ENCODE peak calls at places on chromosomes 5 and 9, in six cellular contexts. C is astrocyte; E is effector memory CD4-positive, alpha-beta T cell; J is heart left ventricle; R is CD4-positive, alpha-beta memory T cell; X is Panc1. H is an unnamed sample. For H3K9me3, the result is how much of the 10 kb centered on the place peaks cover.

GRCh38 chr5:54902817-54903473 is 82.4 kb downstream of the ESM1 start:
- DNase-seq in R (peak), E (no peak), X (no peak), J (no peak), C (peak), H (no peak)

GRCh38 chr9:130972957-130973685 is 34.1 kb upstream of the FIBCD1 start:
- DNase-seq in C (no peak), R (no peak), E (no peak), J (peak), X (no peak), H (no peak)

GRCh38 chr5:132391247-132391646 is 21.7 kb downstream of the SLC22A5 start:
- DNase-seq in X (no peak), R (no peak), C (no peak), E (no peak), J (no peak), H (no peak)

GRCh38 chr5:178308541-178309092 is 76.0 kb upstream of the PHYKPL start:
- DNase-seq in X (no peak), E (no peak), C (no peak), R (no peak), J (no peak), H (no peak)

GRCh38 chr5:82092-82491 is 9.9 kb upstream of the PLEKHG4B start:
- DNase-seq in X (no peak), E (no peak), J (no peak), C (peak), R (no peak), H (no peak)

GRCh38 chr5:107535849-107536248 is 134.9 kb downstream of the EFNA5 start:
- DNase-seq in J (no peak), X (no peak), E (no peak), C (no peak), R (no peak), H (no peak)

GRCh38 chr5:66710557-66710956 is 114.4 kb downstream of the MAST4 start:
- DNase-seq in X (no peak), E (no peak), C (peak), R (no peak), J (no peak), H (peak)

GRCh38 chr9:124045076-124045829 is 33.7 kb downstream of the LHX2 start:
- DNase-seq in C (no peak), X (no peak), R (no peak), J (peak), E (no peak), H (no peak)

GRCh38 chr9:91711755-91712591 is 238.1 kb downstream of the ROR2 start:
- DNase-seq in E (peak), J (no peak), X (no peak), C (peak), R (peak), H (peak)

GRCh38 chr5:150540615-150541396 is 32.9 kb downstream of the NDST1 start:
- DNase-seq in C (peak), R (no peak), X (no peak), J (no peak), E (no peak), H (peak)

GRCh38 chr5:80656425-80656824 is 1.6 kb upstream of the DHFR start:
- DNase-seq in J (no peak), X (no peak), C (peak), E (no peak), R (no peak), H (no peak)

GRCh38 chr9:124000784-124001444 is 10.7 kb upstream of the LHX2 start:
- DNase-seq in R (no peak), J (no peak), X (no peak), C (no peak), E (no peak), H (no peak)

GRCh38 chr5:1095302-1096016 is 16.4 kb downstream of the SLC12A7 start:
- DNase-seq in R (no peak), X (no peak), C (no peak), E (no peak), J (no peak), H (no peak)

GRCh38 chr9:135992486-135993408 is 31.6 kb upstream of the UBAC1 start:
- DNase-seq in X (no peak), J (peak), E (no peak), C (peak), R (peak), H (peak)

GRCh38 chr5:10288600-10289213 is 19.0 kb downstream of the CMBL start:
- DNase-seq in J (peak), E (no peak), R (peak), X (no peak), C (no peak), H (peak)

GRCh38 chr9:126956929-126957686 is 42.5 kb downstream of the RALGPS1 start:
- DNase-seq in J (no peak), C (peak), X (no peak), R (no peak), E (no peak), H (peak)

GRCh38 chr5:89230178-89230577 is 347.2 kb upstream of the MEF2C start:
- DNase-seq in R (no peak), E (no peak), J (no peak), X (no peak), C (no peak), H (no peak)

GRCh38 chr9:120710110-120710981 is 3.9 kb downstream of the MEGF9 start:
- DNase-seq in X (no peak), R (peak), E (no peak), C (peak), J (no peak), H (peak)

GRCh38 chr9:91182429-91182828 is 179.3 kb downstream of the AUH start:
- DNase-seq in X (no peak), R (no peak), E (no peak), J (no peak), C (no peak), H (no peak)

GRCh38 chr9:34522091-34522887 is 501 bp downstream of the ENHO start:
- DNase-seq in X (no peak), R (peak), J (no peak), E (no peak), C (no peak), H (no peak)

GRCh38 chr9:13388157-13388556 is 108.7 kb upstream of the MPDZ start:
- DNase-seq in J (no peak), C (peak), R (no peak), E (no peak), X (no peak), H (peak)

GRCh38 chr9:73866451-73866850 is 630.7 kb upstream of the RORB start:
- DNase-seq in E (no peak), X (no peak), R (no peak), J (no peak), C (no peak), H (no peak)

GRCh38 chr5:146111409-146111808 is 6.0 kb upstream of the PLAC8L1 start:
- DNase-seq in J (no peak), C (no peak), E (no peak), R (no peak), X (no peak), H (no peak)

GRCh38 chr5:83527191-83527590 is 55.6 kb downstream of the VCAN start:
- DNase-seq in J (no peak), C (no peak), R (no peak), E (no peak), X (no peak), H (no peak)

GRCh38 chr5:140468188-140468587 is 66.6 kb downstream of the ANKHD1 start:
- DNase-seq in J (no peak), R (no peak), X (no peak), C (peak), E (no peak), H (no peak)

GRCh38 chr9:125238127-125238914 is 2.8 kb downstream of the HSPA5 start:
- DNase-seq in R (no peak), J (no peak), X (no peak), C (no peak), E (no peak), H (no peak)
- H3K4me3 ChIP-seq in R (no peak), J (peak), X (peak), C (peak), E (peak), H (peak)

GRCh38 chr5:4036861-4037260 is 441.2 kb downstream of the IRX1 start:
- DNase-seq in J (no peak), C (no peak), R (no peak), E (no peak), X (no peak), H (no peak)

GRCh38 chr5:4043135-4043534 is 447.5 kb downstream of the IRX1 start:
- DNase-seq in R (no peak), E (no peak), J (no peak), C (no peak), X (no peak), H (no peak)

GRCh38 chr5:4044881-4045280 is 449.2 kb downstream of the IRX1 start:
- DNase-seq in E (no peak), C (no peak), J (no peak), R (no peak), X (no peak), H (no peak)

GRCh38 chr5:4038994-4039393 is 443.4 kb downstream of the IRX1 start:
- DNase-seq in E (no peak), C (no peak), X (no peak), R (no peak), J (no peak), H (no peak)

DNA sequence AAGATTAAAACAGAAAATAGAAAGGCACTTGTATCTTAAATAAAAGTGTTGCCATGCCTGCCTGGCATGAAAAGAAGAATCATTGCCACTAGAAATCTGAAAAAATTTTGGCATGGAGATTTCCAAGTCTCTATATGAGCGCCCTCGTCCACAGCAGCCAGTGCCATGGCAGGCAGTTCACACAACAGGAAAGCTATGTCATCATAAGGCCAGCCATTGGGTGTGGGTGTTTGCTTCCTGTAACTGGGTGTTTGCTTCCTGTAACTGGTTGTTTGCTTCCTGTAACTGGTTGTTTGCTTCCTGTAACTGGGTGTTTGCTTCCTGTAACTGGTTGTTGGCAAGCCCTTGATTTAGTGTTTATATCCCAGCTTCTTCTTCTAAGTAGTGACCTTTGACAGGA is 446.7 kb downstream of the IRX1 start:
- DNase-seq in C (no peak), R (no peak), X (no peak), J (no peak), E (no peak), H (no peak)
- H3K9me3 ChIP-seq in C (under half), R (under half), X (under half), J (under half), E (under half), H (under half)

DNA sequence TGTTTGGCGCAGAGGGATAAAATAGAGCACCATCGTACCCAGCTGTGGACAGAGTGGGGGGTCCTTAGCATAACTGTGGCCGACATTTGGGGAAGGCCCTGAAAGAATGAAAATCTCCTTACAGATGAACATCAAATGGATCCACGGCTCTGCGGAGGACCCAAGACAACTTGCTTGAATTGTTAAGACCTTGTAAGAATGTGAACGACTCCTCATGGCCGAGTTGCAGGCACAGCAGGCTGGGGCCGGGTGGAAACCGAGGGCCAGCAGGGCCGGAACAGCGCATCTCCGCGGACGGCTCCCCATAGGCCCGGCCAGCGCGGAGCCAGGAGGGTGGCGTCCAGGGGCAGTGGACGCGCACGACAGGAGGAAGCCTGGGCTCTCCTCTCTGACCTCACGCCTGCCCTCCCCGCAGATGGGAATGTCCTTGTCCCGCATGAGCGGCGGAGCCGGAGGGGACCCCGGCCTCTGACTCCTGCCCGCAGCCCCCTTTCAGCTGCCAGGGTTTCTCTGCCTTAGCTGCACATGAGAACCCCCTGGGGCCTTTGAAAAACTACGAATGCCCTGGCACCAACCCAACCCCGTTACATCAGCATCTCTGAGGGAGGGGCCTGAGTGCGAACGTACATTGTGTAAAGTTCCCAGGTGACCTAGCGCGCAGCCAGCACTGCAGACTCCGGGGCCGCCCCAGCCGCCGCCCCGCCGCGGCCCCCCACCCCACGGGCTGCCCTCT is 36.2 kb upstream of the PTCH1 start:
- DNase-seq in C (no peak), X (no peak), E (no peak), J (no peak), R (no peak), H (no peak)
- H3K4me3 ChIP-seq in C (peak), X (no peak), E (no peak), J (peak), R (no peak), H (no peak)

GRCh38 chr5:171311698-171312083 is 2.6 kb downstream of the TLX3 start:
- DNase-seq in C (no peak), R (no peak), E (no peak), X (no peak), J (no peak), H (no peak)

GRCh38 chr5:171312129-171312819 is 3.2 kb downstream of the TLX3 start:
- DNase-seq in R (no peak), J (no peak), X (no peak), C (no peak), E (no peak), H (no peak)

GRCh38 chr5:171310334-171310815 is 1.3 kb downstream of the TLX3 start:
- DNase-seq in C (no peak), X (no peak), E (no peak), R (no peak), J (no peak), H (no peak)

GRCh38 chr5:171309526-171310333 is 682 bp downstream of the TLX3 start:
- DNase-seq in C (no peak), X (no peak), J (no peak), R (no peak), E (no peak), H (no peak)

GRCh38 chr5:171310816-171311697 is 2.0 kb downstream of the TLX3 start:
- DNase-seq in E (no peak), C (no peak), R (no peak), J (no peak), X (no peak), H (peak)
- H3K9me3 ChIP-seq in E (under half), C (under half), R (under half), J (under half), X (under half), H (under half)

DNA sequence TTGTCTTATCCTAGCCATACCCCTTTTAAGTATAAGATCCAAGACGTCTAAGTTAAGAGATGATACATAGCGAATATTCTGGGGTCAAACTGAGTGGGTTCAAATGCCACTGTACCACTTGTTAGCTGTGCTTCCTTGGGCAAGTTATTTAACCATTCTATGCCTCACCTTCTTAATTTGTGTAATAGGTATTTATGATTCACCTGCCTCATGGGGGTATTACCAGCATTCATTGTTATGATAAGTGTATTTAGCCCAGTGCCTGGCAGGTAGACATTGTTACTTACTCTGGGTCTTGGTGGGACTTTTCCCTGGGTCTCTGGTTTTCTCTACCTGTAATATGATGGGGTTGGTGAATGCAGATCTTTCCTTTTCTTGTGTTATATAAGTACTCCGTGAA is 3.8 kb downstream of the LARP1 start:
- DNase-seq in J (no peak), X (no peak), R (no peak), C (no peak), E (no peak), H (no peak)
- H3K4me3 ChIP-seq in J (no peak), X (no peak), R (no peak), C (peak), E (no peak), H (peak)

DNA sequence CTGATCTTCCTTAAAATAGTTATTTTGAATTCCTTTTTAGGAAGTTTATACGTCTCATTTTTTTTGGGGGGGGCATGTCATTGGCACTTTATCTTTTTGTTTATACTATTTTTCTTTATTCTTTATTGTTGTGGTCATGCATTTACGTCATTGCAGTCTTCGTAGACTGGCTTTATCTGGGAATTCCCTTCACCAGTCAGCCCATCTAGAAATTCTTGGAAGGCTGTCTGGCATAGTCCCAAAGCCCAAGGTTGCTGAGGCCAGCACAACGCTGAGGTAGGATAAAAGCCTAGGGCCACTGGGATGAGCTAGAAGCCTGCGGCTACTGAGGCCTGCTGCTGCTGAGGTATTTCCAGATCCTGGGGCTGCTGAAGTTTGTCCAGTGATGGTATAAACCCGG is 121.5 kb downstream of the ISOC1 start:
- DNase-seq in R (no peak), C (no peak), X (no peak), J (peak), E (no peak), H (no peak)
- H3K9me3 ChIP-seq in R (under half), C (under half), X (under half), J (under half), E (under half), H (under half)

DNA sequence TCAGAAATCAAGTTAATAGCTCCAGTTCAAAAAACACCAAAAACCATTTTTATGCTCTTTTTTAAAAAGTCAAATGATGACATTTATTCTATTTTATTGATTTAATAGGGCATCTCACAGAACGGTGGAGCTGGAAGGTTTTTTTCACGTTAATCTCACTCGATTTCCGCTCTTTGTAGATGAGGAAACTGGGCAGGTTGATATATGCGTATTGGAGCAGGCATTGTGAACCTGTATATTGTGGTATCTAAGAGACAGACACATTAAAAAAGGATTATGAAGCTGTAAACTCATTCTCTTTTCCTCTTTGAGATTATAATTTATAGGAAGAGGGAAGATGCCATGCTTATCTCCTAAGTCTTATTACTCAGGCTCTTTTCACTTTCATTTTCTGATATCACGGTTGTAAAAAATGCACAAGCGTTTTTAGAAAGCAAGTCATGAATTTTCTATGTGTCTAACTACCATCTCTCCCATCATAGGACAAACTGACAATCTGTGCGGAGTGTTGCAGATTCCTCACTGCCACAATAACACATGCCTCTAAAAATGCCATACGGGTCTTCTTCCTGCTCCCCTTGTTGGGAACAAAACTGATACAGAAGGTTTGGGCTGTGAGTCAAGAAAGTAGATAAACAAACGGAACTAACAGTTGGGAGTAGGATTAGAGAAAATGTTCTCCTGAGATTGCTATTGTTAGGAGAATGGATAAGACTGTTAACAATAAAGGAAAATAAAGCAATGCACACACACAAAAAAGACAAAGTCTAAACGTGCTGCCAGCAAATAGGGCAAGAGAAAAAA is 1997.7 kb downstream of the MAT2B start:
- DNase-seq in R (no peak), J (no peak), E (no peak), X (no peak), C (peak), H (no peak)
- H3K4me3 ChIP-seq in R (no peak), J (no peak), E (no peak), X (no peak), C (peak), H (no peak)